ENCODE peak calls at places on chromosomes 13 and 19, in six cellular contexts. Z, J, V, R, S and Y are unnamed samples.

GRCh38 chr13:25778808-25779207 is 273.0 kb downstream of the SHISA2 start:
- DNase-seq in R (no peak), V (no peak), S (no peak), J (no peak), Z (no peak), Y (no peak)

GRCh38 chr13:26771796-26772195 is 11.2 kb upstream of the GPR12 start:
- DNase-seq in S (no peak), J (no peak), V (no peak), Z (no peak), R (no peak), Y (no peak)

GRCh38 chr13:23790591-23791170 is 98.5 kb downstream of the MIPEP start:
- DNase-seq in Z (peak), J (no peak), S (peak), V (no peak), R (peak), Y (no peak)

GRCh38 chr19:39433480-39434079 is 2.2 kb downstream of the RPS16 start:
- DNase-seq in Z (no peak), R (no peak), S (no peak), V (no peak), J (no peak), Y (no peak)

GRCh38 chr13:37319041-37319443 is 213.6 kb upstream of the CSNK1A1L start:
- DNase-seq in V (no peak), R (peak), S (no peak), Z (no peak), J (no peak), Y (peak)

GRCh38 chr19:19399733-19400438 is 5.6 kb upstream of the GATAD2A start:
- DNase-seq in Z (no peak), V (no peak), J (no peak), S (no peak), R (peak), Y (no peak)

GRCh38 chr19:19554074-19555023 is 16.3 kb downstream of the CILP2 start:
- DNase-seq in R (peak), J (peak), S (no peak), Z (peak), V (peak), Y (no peak)

GRCh38 chr13:22848539-22849052 is 332.2 kb upstream of the SGCG start:
- DNase-seq in V (no peak), J (no peak), S (no peak), Z (no peak), R (no peak), Y (no peak)

GRCh38 chr13:95456837-95457236 is 95.7 kb upstream of the CLDN10 start:
- DNase-seq in V (no peak), R (no peak), Z (no peak), S (no peak), J (no peak), Y (no peak)

GRCh38 chr19:47779524-47780214 is 1.2 kb downstream of the SELENOW start:
- DNase-seq in Z (no peak), V (no peak), J (no peak), S (no peak), R (no peak), Y (no peak)

GRCh38 chr13:111873676-111874178 is 193.2 kb upstream of the SOX1 start:
- DNase-seq in J (no peak), R (no peak), Z (no peak), V (no peak), S (no peak), Y (no peak)

GRCh38 chr19:29482855-29483640 is 42.7 kb upstream of the VSTM2B start:
- DNase-seq in Z (no peak), R (no peak), V (no peak), S (no peak), J (no peak), Y (no peak)

GRCh38 chr19:41409288-41409687 is 11.7 kb downstream of the BCKDHA start:
- DNase-seq in S (no peak), R (no peak), Z (peak), J (no peak), V (no peak), Y (no peak)

GRCh38 chr19:44603201-44603945 is 10.0 kb upstream of the IGSF23 start:
- DNase-seq in Z (peak), R (peak), V (no peak), S (peak), J (no peak), Y (peak)

GRCh38 chr13:37797606-37798005 is 72.0 kb downstream of the TRPC4 start:
- DNase-seq in V (no peak), Z (peak), J (no peak), R (no peak), S (no peak), Y (no peak)

GRCh38 chr19:17235618-17236413 is 9.8 kb downstream of the OCEL1 start:
- DNase-seq in R (peak), J (peak), Z (peak), S (no peak), V (peak), Y (peak)

GRCh38 chr13:65808061-65808460 is 1422.1 kb downstream of the PCDH9 start:
- DNase-seq in Z (peak), R (peak), S (peak), J (no peak), V (no peak), Y (no peak)

GRCh38 chr19:19670070-19670551 is 1.5 kb downstream of the ZNF101 start:
- DNase-seq in S (no peak), R (no peak), Z (no peak), V (no peak), J (no peak), Y (no peak)

GRCh38 chr13:76329004-76329403 is 557.2 kb downstream of the KCTD12 start:
- DNase-seq in Z (no peak), R (no peak), J (no peak), V (no peak), S (no peak), Y (no peak)

GRCh38 chr19:30060872-30061556 is 119.0 kb downstream of the URI1 start:
- DNase-seq in J (no peak), S (no peak), R (no peak), Z (no peak), V (no peak), Y (no peak)